ENCODE peak calls at places on chromosomes 16 and 17, in seven cellular contexts. K is PC-9, M is mesenchymal stem cell, N is A549, F is Karpas-422, V is hepatocyte, Y is fibroblast of lung. C is an unnamed sample.
A peak's percentile ranks its signal among the peaks of the same experiment; 100 is the strongest.

GRCh38 chr16:12113581-12114375 is 137.2 kb downstream of the SNX29 start:
- DNase-seq in F (no peak), Y (no peak), V (no peak), M (peak; percentile 45), K (no peak), N (no peak), C (no peak)

GRCh38 chr16:77596243-77596642 is 126.1 kb upstream of the NUDT7 start:
- DNase-seq in Y (peak; percentile 81), F (no peak), M (no peak), V (no peak), N (no peak), K (no peak), C (no peak)

GRCh38 chr17:72525225-72525988 is 404.6 kb downstream of the SOX9 start:
- DNase-seq in K (no peak), Y (no peak), V (peak; percentile 46), N (no peak), F (no peak), M (no peak), C (no peak)

GRCh38 chr17:76722279-76722678 is 4.1 kb downstream of the JMJD6 start:
- DNase-seq in V (no peak), N (no peak), K (no peak), Y (no peak), F (no peak), M (no peak), C (no peak)

GRCh38 chr16:29790949-29791844 is 646 bp downstream of the KIF22 start:
- DNase-seq in N (peak; percentile 38), K (no peak), M (peak; percentile 25), F (peak; percentile 67), V (peak; percentile 24), Y (no peak), C (no peak)

GRCh38 chr16:850668-851067 is 50.1 kb upstream of the GNG13 start:
- DNase-seq in Y (no peak), K (no peak), N (no peak), M (no peak), F (no peak), V (no peak), C (no peak)

GRCh38 chr16:85457366-85457765 is 155.8 kb upstream of the GSE1 start:
- DNase-seq in M (no peak), V (no peak), Y (no peak), K (peak; percentile 36), F (no peak), N (no peak), C (no peak)

GRCh38 chr16:76639685-76640289 is 362.6 kb downstream of the CNTNAP4 start:
- DNase-seq in Y (peak; percentile 81), F (peak; percentile 62), V (peak; percentile 67), K (no peak), M (peak; percentile 90), N (peak; percentile 4), C (peak; percentile 78)

GRCh38 chr16:50227120-50227519 is 39.2 kb upstream of the ADCY7 start:
- DNase-seq in K (no peak), F (peak; percentile 22), V (no peak), M (no peak), N (no peak), Y (no peak), C (no peak)

GRCh38 chr17:82734987-82735866 is at the start of gene FN3K:
- DNase-seq in V (peak; percentile 81), N (peak; percentile 50), F (no peak), M (peak; percentile 79), K (peak; percentile 52), Y (peak; percentile 80), C (peak; percentile 61)

GRCh38 chr17:3679186-3680126 is 10.8 kb downstream of the EMC6 start:
- DNase-seq in N (no peak), M (no peak), V (no peak), Y (no peak), F (no peak), K (no peak), C (no peak)

GRCh38 chr16:7331997-7332396 is 648 bp upstream of the RBFOX1 start:
- DNase-seq in Y (no peak), N (no peak), V (no peak), F (no peak), K (no peak), M (no peak), C (no peak)

GRCh38 chr17:17151962-17152361 is 54.2 kb downstream of the PLD6 start:
- DNase-seq in Y (peak; percentile 92), N (peak; percentile 81), F (no peak), K (peak; percentile 83), V (peak; percentile 32), M (peak; percentile 93), C (no peak)

DNA sequence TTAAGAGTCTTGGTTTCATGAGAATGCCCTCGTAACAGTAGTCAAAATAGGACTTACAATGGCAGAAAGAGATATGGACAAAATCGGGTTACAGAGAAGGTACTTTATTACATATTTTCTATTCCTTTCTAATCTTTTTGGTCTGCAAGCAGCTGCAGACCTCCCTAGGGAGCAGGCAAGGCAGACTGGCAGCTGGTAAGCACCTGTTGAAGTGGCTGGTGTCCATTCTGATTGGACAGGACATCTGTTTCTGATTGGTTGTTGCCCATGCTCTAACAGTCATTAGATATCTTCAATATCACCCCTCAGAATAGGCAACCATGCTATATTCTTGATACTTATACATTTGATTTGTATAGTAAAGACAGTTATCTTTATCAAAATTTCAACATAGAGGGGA is 606.3 kb downstream of the KCNJ2 start:
- DNase-seq in M (no peak), F (no peak), N (no peak), V (no peak), K (no peak), Y (no peak), C (no peak)
- H3K4me2 ChIP-seq in M (no peak overlapping the region), F (no peak overlapping the region), N (no peak overlapping the region), V (no peak overlapping the region), K (no peak overlapping the region), Y (no peak overlapping the region), C (no peak overlapping the region)

GRCh38 chr17:65529761-65530157 is 31.7 kb downstream of the AXIN2 start:
- DNase-seq in Y (no peak), N (no peak), K (no peak), V (no peak), F (no peak), M (no peak), C (no peak)
- H3K4me3 ChIP-seq in Y (no peak overlapping the region), N (no peak overlapping the region), K (no peak overlapping the region), V (no peak overlapping the region), F (no peak overlapping the region), M (no peak overlapping the region), C (no peak overlapping the region)

GRCh38 chr16:86823895-86824671 is 245.7 kb downstream of the FOXL1 start:
- DNase-seq in N (no peak), M (peak; percentile 72), V (no peak), K (no peak), F (no peak), Y (peak; percentile 80), C (no peak)
- H3K4me2 ChIP-seq in N (peak overlapping the region; percentile 3), M (peak overlapping the region; percentile 23), V (no peak overlapping the region), K (no peak overlapping the region), F (no peak overlapping the region), Y (no peak overlapping the region), C (no peak overlapping the region)

DNA sequence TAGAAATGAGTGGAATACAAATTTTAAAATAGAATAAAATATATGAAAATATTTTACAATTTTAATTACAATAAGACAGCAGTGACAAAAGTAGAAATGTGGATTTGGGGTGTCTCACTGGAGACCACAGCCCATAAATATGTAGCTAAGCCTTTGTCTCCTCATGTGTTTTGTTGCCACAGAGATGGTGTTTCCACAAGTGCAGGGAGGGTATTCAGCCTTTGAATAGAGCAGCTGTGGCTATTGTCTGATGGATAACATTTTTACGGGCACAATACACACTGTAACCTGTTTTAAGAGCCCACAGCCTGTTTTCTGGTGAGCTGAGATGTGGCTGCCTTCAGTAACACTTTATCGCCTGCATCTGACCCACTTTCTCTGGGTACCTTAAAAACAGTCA is 8.0 kb upstream of the AHSP start:
- DNase-seq in K (no peak), V (no peak), F (peak; percentile 11), M (no peak), Y (no peak), N (no peak), C (no peak)
- H3K4me3 ChIP-seq in K (no peak overlapping the region), V (no peak overlapping the region), F (no peak overlapping the region), M (no peak overlapping the region), Y (no peak overlapping the region), N (no peak overlapping the region), C (no peak overlapping the region)

DNA sequence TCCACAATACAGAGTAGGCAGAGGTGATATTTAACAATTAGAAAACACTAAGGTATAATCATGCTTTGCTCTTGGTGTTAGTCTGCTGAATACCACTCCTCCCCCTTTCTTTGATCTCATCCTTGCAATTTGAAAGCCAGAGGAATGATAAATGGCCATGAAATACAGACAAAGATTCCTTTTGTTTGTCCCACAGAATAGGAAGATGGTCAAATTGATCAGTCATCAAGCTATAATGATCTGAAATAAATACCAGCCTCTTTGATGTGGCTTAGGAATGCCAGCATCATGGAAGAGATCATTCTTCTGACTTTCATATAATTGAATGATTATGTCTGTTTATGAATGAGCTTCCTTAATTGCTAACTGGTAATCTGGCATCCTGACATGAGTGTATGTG is 1541.7 kb upstream of the CDH8 start:
- DNase-seq in M (no peak), N (no peak), K (no peak), V (no peak), Y (no peak), F (no peak), C (no peak)
- H3K4me2 ChIP-seq in M (no peak overlapping the region), N (no peak overlapping the region), K (no peak overlapping the region), V (no peak overlapping the region), Y (no peak overlapping the region), F (no peak overlapping the region), C (no peak overlapping the region)

DNA sequence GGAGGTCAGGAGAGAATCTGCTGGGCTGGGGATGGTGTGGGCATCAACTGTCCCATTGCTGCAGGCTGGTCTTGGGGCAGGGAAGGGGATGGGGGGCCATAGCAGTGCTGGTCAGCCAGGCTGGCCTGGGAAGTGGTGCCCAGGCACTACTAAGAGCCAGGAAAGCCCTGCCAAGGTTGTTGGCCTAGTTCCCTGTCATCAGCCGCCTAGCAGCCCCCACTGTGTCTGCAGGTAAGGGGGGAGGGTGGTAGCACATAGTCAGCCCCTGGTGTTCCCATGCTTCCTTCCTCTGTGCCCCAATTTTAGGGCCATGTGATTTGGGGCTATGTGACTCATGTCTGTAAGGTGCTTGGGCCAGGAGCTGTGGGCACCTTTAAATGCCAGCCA is 17.8 kb downstream of the GJD3 start:
- DNase-seq in K (no peak), Y (no peak), M (no peak), V (no peak), N (no peak), F (no peak), C (no peak)
- H3K4me3 ChIP-seq in K (no peak overlapping the region), Y (peak overlapping the region; percentile 20), M (no peak overlapping the region), V (no peak overlapping the region), N (no peak overlapping the region), F (no peak overlapping the region), C (no peak overlapping the region)